ENCODE peak calls at places on chromosomes 7 and 10, in eight cellular contexts. V is endothelial cell of umbilical vein; C is AG04450; M is IMR-90; E is right atrium auricular region; P is WERI-Rb-1; H is CD8-positive, alpha-beta T cell; A is tibial artery. L is an unnamed sample. For H3K27me3 and H3K9me3, the result is how much of the 10 kb centered on the place peaks cover.

GRCh38 chr10:49756641-49757040 is 5.5 kb downstream of the OGDHL start:
- DNase-seq in C (no peak), V (no peak), P (no peak), H (no peak), A (no peak), M (no peak), E (no peak), L (no peak)

GRCh38 chr10:60488111-60488669 is 98.5 kb upstream of the ANK3 start:
- DNase-seq in H (no peak), P (no peak), E (no peak), M (no peak), C (no peak), V (no peak), A (no peak), L (no peak)

GRCh38 chr10:96764345-96764744 is 44.0 kb upstream of the PIK3AP1 start:
- DNase-seq in H (no peak), V (no peak), A (no peak), E (no peak), C (no peak), P (no peak), M (no peak), L (no peak)

GRCh38 chr10:100996678-100997363 is 2.8 kb upstream of the LZTS2 start:
- DNase-seq in V (no peak), C (no peak), H (no peak), M (no peak), A (no peak), P (peak), E (no peak), L (peak)

GRCh38 chr10:92691591-92692084 is 1.9 kb downstream of the HHEX start:
- DNase-seq in H (no peak), V (peak), C (no peak), A (peak), E (no peak), M (no peak), P (no peak), L (no peak)

GRCh38 chr7:4800926-4801838 is 25.8 kb downstream of the AP5Z1 start:
- DNase-seq in E (no peak), H (no peak), M (no peak), V (no peak), C (no peak), A (no peak), P (peak), L (peak)

GRCh38 chr7:116347151-116347832 is 137.0 kb downstream of the TES start:
- DNase-seq in P (no peak), H (no peak), M (no peak), E (no peak), C (no peak), V (no peak), A (no peak), L (no peak)

GRCh38 chr7:127632276-127632910 is 14.5 kb upstream of the PAX4 start:
- DNase-seq in P (no peak), E (no peak), H (no peak), C (peak), M (peak), A (no peak), V (no peak), L (no peak)

GRCh38 chr10:29120216-29120615 is 168.7 kb upstream of the LYZL1 start:
- DNase-seq in V (no peak), E (no peak), H (no peak), P (no peak), C (peak), M (peak), A (no peak), L (no peak)

GRCh38 chr10:77268721-77269120 is 368.9 kb downstream of the KCNMA1 start:
- DNase-seq in C (no peak), H (no peak), P (no peak), A (no peak), V (no peak), E (no peak), M (no peak), L (no peak)

GRCh38 chr10:28922127-28922526 is 244.8 kb downstream of the BAMBI start:
- DNase-seq in E (no peak), M (peak), C (no peak), H (no peak), A (no peak), P (no peak), V (no peak), L (no peak)

GRCh38 chr7:69598487-69599148 is 343 bp downstream of the AUTS2 start:
- DNase-seq in P (peak), C (no peak), A (no peak), V (no peak), E (no peak), M (no peak), H (no peak), L (no peak)

GRCh38 chr7:69599211-69599878 is 1.1 kb downstream of the AUTS2 start:
- DNase-seq in V (no peak), H (no peak), E (no peak), M (no peak), P (peak), C (no peak), A (no peak), L (peak)

GRCh38 chr7:69597278-69598076 is 798 bp upstream of the AUTS2 start:
- DNase-seq in M (no peak), H (no peak), V (peak), A (peak), P (peak), E (peak), C (no peak), L (peak)

GRCh38 chr7:69596723-69597277 is 1.5 kb upstream of the AUTS2 start:
- DNase-seq in H (no peak), V (peak), M (no peak), P (no peak), C (no peak), E (no peak), A (no peak), L (peak)

DNA sequence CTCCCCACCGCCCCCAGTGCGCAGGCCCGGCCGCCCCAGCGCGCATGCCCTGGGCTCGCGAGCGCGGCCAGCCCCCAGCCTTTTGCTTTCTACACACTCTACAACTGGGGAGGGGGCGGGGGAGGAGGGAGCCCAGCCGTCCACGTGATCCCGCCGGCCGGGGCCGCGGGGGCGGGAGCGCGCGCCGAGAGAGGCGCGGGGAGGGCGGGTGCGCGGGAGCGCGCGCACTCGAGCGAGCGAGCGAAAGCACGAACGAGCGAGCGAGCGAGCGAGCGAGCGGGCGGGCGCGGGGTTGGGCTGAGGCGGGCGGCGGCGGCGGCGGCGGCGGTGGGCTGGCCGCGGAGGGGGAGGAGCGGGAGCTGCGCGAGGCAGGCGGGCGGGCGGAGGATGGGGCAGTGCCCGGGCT is at the start of gene AUTS2:
- DNase-seq in A (peak), P (peak), C (peak), H (no peak), V (peak), E (peak), M (peak), L (peak)
- H3K27me3 ChIP-seq in A (under half), P (under half), C (under half), H (under half), V (under half), E (under half), M (under half), L (under half)

GRCh38 chr10:91452063-91452462 is 41.9 kb downstream of the HECTD2 start:
- DNase-seq in V (no peak), P (no peak), A (no peak), E (no peak), H (no peak), C (no peak), M (no peak), L (no peak)
- H3K9me3 ChIP-seq in V (under half), P (under half), A (under half), E (under half), H (under half), C (under half), M (under half), L (under half)

GRCh38 chr7:1810961-1811849 is 141.1 kb downstream of the ELFN1 start:
- DNase-seq in E (peak), M (peak), V (no peak), H (no peak), A (peak), C (no peak), P (no peak), L (no peak)
- H3K4me3 ChIP-seq in E (no peak), M (no peak), V (no peak), H (no peak), A (peak), C (no peak), P (no peak), L (no peak)

DNA sequence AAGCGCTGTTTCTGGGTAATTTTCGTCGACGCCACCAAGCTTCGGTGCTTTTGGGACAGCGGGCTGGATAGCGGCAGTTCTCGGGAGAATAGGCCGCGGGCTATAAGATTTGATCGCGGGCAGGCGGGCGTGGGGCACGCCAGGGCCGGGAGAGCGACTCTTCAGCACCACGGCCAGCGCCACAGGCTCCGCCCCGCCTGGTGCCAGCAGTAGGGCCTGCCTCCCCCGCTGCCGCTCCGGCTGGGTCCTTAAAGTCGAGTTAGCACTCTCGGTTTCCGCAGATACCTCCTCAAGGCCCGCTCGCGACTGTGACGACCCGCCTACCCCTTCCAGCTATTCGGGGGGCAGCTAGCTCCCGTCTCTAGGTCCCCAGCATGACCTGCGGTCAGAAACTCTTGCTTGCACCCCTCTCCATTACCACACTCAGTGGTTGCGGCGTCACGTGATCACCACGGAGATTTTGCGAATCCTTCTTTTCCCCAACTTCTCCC is 9.4 kb downstream of the NXPH1 start:
- DNase-seq in M (no peak), V (peak), C (no peak), A (no peak), P (peak), H (no peak), E (no peak), L (no peak)
- H3K27me3 ChIP-seq in M (under half), V (under half), C (under half), A (under half), P (under half), H (under half), E (under half), L (under half)

GRCh38 chr7:157623556-157623955 is 286.8 kb downstream of the DNAJB6 start:
- DNase-seq in E (no peak), H (no peak), V (no peak), M (no peak), P (no peak), C (no peak), A (no peak), L (no peak)
- H3K9me3 ChIP-seq in E (under half), H (under half), V (under half), M (under half), P (under half), C (half or more), A (under half), L (under half)

GRCh38 chr10:15369642-15370211 is 1.4 kb downstream of the FAM171A1 start:
- DNase-seq in V (no peak), H (no peak), C (no peak), E (no peak), P (peak), M (no peak), A (no peak), L (no peak)
- H3K4me3 ChIP-seq in V (peak), H (no peak), C (peak), E (peak), P (peak), M (peak), A (peak), L (peak)

GRCh38 chr10:108901766-108902365 is 1021.4 kb downstream of the XPNPEP1 start:
- DNase-seq in M (no peak), C (no peak), H (no peak), P (no peak), A (no peak), E (no peak), V (no peak), L (no peak)
- H3K27me3 ChIP-seq in M (under half), C (under half), H (under half), P (under half), A (under half), E (under half), V (under half), L (under half)

DNA sequence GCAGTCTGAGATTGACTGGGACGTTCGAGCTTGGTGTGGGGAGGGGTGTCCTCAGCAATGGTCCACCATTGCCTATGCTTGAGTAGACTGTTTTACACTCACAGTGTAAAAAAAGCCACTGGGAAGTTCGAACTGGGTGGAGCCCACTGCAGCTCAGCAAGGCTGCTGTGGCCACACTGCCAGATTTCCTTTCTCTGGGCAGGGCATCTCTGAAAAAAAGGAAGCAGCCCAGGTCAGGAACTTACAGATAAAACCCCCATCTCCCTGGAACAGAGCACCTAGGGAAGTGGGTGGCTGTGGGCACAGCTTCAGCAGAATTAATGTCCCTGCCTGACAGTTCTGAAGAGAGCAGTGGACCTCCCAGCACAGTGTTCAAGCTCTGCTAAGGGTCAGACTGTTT is 80.3 kb downstream of the BICC1 start:
- DNase-seq in P (no peak), C (no peak), V (no peak), E (no peak), H (no peak), M (no peak), A (no peak), L (no peak)
- H3K9me3 ChIP-seq in P (under half), C (under half), V (under half), E (under half), H (under half), M (under half), A (under half), L (under half)

GRCh38 chr7:101248276-101248675 is 3.4 kb upstream of the FIS1 start:
- DNase-seq in P (no peak), E (no peak), V (no peak), H (no peak), A (no peak), M (no peak), C (no peak), L (no peak)
- H3K4me3 ChIP-seq in P (no peak), E (no peak), V (no peak), H (no peak), A (no peak), M (no peak), C (no peak), L (no peak)

L was measured in BE2C.